ENCODE peak calls at places on chromosomes 12 and 14, in nine cellular contexts. A is activated CD4-positive, alpha-beta T cell treated with anti-CD3 and anti-CD28 coated beads, Interleukin-2, amount 10 ng/mL, durations not matched to agents 7 days and 5 days; G is CD8-positive, alpha-beta T cell; K is H7; P is GM10248; O is kidney; V is cardiac muscle cell; R is T-helper 1 cell; I is AG20443. Y is an unnamed sample.

GRCh38 chr12:124082676-124083075 is 109.7 kb downstream of the ZNF664 start:
- DNase-seq in P (no peak), O (no peak), I (no peak), V (no peak), R (no peak), G (no peak), K (no peak), A (no peak), Y (no peak)

GRCh38 chr14:28952707-28953106 is 186.1 kb downstream of the FOXG1 start:
- DNase-seq in R (no peak), O (no peak), A (no peak), G (no peak), P (no peak), V (no peak), I (no peak), K (no peak), Y (no peak)

GRCh38 chr12:52980773-52981423 is 25.4 kb upstream of the EIF4B start:
- DNase-seq in I (peak; percentile 89), P (peak; percentile 84), G (peak; percentile 81), V (peak; percentile 94), R (peak; percentile 78), O (peak; percentile 93), K (peak; percentile 85), A (peak; percentile 89), Y (peak; percentile 93)

GRCh38 chr12:114686421-114687268 is 2.7 kb upstream of the TBX3 start:
- DNase-seq in A (no peak), P (no peak), K (peak; percentile 55), G (no peak), R (no peak), O (peak; percentile 65), V (no peak), I (no peak), Y (no peak)

GRCh38 chr12:5907812-5908211 is 37.2 kb downstream of the ANO2 start:
- DNase-seq in K (no peak), I (no peak), O (no peak), A (no peak), G (no peak), R (no peak), P (no peak), V (peak; percentile 5), Y (no peak)

GRCh38 chr12:4505381-4505986 is 33.2 kb upstream of the RAD51AP1 start:
- DNase-seq in P (no peak), O (no peak), G (no peak), I (no peak), R (peak; percentile 7), V (peak; percentile 13), K (no peak), A (no peak), Y (no peak)

GRCh38 chr14:80695869-80696268 is 245.7 kb downstream of the CEP128 start:
- DNase-seq in A (no peak), G (no peak), I (no peak), P (no peak), O (no peak), V (no peak), R (peak; percentile 3), K (no peak), Y (no peak)

GRCh38 chr12:19199322-19199721 is 69.8 kb downstream of the PLEKHA5 start:
- DNase-seq in R (no peak), P (no peak), I (no peak), O (no peak), A (no peak), K (no peak), G (no peak), V (no peak), Y (no peak)

GRCh38 chr14:39396448-39396847 is 35.8 kb downstream of the FBXO33 start:
- DNase-seq in O (no peak), A (no peak), V (peak; percentile 43), K (no peak), G (no peak), R (no peak), I (peak; percentile 32), P (no peak), Y (no peak)

GRCh38 chr12:2251485-2252179 is 198.8 kb downstream of the CACNA1C start:
- DNase-seq in V (no peak), I (no peak), A (no peak), K (no peak), G (no peak), P (no peak), R (no peak), O (no peak), Y (no peak)

GRCh38 chr12:122753213-122753571 is 568 bp downstream of the DENR start:
- DNase-seq in R (no peak), O (no peak), G (no peak), I (no peak), K (no peak), A (no peak), P (no peak), V (peak; percentile 8), Y (no peak)

GRCh38 chr14:78335531-78335930 is 165.4 kb downstream of the NRXN3 start:
- DNase-seq in V (no peak), A (no peak), G (no peak), O (no peak), R (no peak), I (no peak), P (no peak), K (no peak), Y (no peak)

GRCh38 chr12:18752280-18752920 is 14.5 kb downstream of the CAPZA3 start:
- DNase-seq in V (peak; percentile 96), K (peak; percentile 24), P (no peak), A (no peak), R (no peak), I (peak; percentile 78), G (no peak), O (no peak), Y (no peak)

GRCh38 chr12:92074889-92075288 is 70.8 kb downstream of the BTG1 start:
- DNase-seq in I (no peak), K (no peak), V (no peak), G (no peak), A (no peak), O (no peak), P (no peak), R (no peak), Y (no peak)

GRCh38 chr14:44795725-44796124 is 166.0 kb downstream of the KLHL28 start:
- DNase-seq in K (peak; percentile 29), I (no peak), A (no peak), R (no peak), P (no peak), V (no peak), G (no peak), O (no peak), Y (no peak)

GRCh38 chr14:105400016-105400415 is 1.7 kb downstream of the TEX22 start:
- DNase-seq in G (no peak), I (no peak), O (peak; percentile 74), V (no peak), K (no peak), R (no peak), P (no peak), A (no peak), Y (no peak)

GRCh38 chr14:90781344-90781761 is 34.9 kb downstream of the TTC7B start:
- DNase-seq in G (no peak), I (peak; percentile 65), P (no peak), A (no peak), V (peak; percentile 85), K (no peak), O (no peak), R (no peak), Y (no peak)

GRCh38 chr12:104974626-104975290 is 11.4 kb upstream of the NOPCHAP1 start:
- DNase-seq in K (no peak), I (peak; percentile 30), R (no peak), V (no peak), O (no peak), G (no peak), P (peak; percentile 63), A (no peak), Y (no peak)

GRCh38 chr14:99395904-99396530 is 84.6 kb downstream of the SETD3 start:
- DNase-seq in I (no peak), A (peak; percentile 29), P (no peak), O (no peak), R (peak; percentile 47), G (peak; percentile 34), K (no peak), V (peak; percentile 49), Y (peak; percentile 45)

GRCh38 chr14:64549805-64550538 is at the start of gene PPP1R36:
- DNase-seq in P (peak; percentile 35), A (peak; percentile 44), G (peak; percentile 39), V (no peak), R (peak; percentile 50), I (peak; percentile 81), K (peak; percentile 82), O (peak; percentile 82), Y (peak; percentile 69)

GRCh38 chr12:115872919-115873357 is 404.6 kb downstream of the MED13L start:
- DNase-seq in P (no peak), G (no peak), K (peak; percentile 51), V (no peak), R (no peak), I (no peak), O (no peak), A (no peak), Y (peak; percentile 70)

GRCh38 chr12:122086641-122087285 is 8.2 kb downstream of the MLXIP start:
- DNase-seq in K (no peak), A (no peak), V (no peak), R (no peak), O (no peak), P (no peak), I (no peak), G (no peak), Y (no peak)

GRCh38 chr12:85156569-85156968 is 120.4 kb downstream of the LRRIQ1 start:
- DNase-seq in O (no peak), K (no peak), A (no peak), P (no peak), V (no peak), G (no peak), R (no peak), I (no peak), Y (no peak)

GRCh38 chr14:34283590-34283989 is 178.4 kb downstream of the SPTSSA start:
- DNase-seq in G (no peak), K (no peak), O (no peak), R (no peak), P (no peak), V (no peak), I (no peak), A (no peak), Y (no peak)

GRCh38 chr12:26832817-26833691 is at the start of gene ITPR2:
- DNase-seq in P (peak; percentile 99), O (peak; percentile 98), G (peak; percentile 92), R (peak; percentile 91), V (peak; percentile 94), K (peak; percentile 96), I (peak; percentile 98), A (peak; percentile 93), Y (peak; percentile 96)

Y was measured in stomach.